ENCODE peak calls at places on chromosomes 2 and 18, in seven cellular contexts. Q is upper lobe of left lung, J is K562, I is transverse colon, T is heart left ventricle, F is prostate gland, W is HepG2. O is an unnamed sample.

GRCh38 chr2:178764097-178764496 is 43.1 kb downstream of the TTN start:
- DNase-seq in T (no peak), Q (no peak), F (no peak), I (no peak), J (no peak), W (no peak), O (no peak)

GRCh38 chr2:144519934-144520717 is at the start of gene ZEB2:
- DNase-seq in J (peak; percentile 79), W (peak; percentile 12), Q (peak; percentile 64), F (no peak), T (peak; percentile 61), I (peak; percentile 43), O (peak; percentile 49)

GRCh38 chr18:60675801-60676200 is 303.2 kb upstream of the MC4R start:
- DNase-seq in F (no peak), I (no peak), T (no peak), W (no peak), J (no peak), Q (no peak), O (no peak)

GRCh38 chr2:241475267-241475666 is 33.1 kb downstream of the STK25 start:
- DNase-seq in T (peak; percentile 4), W (no peak), F (no peak), J (no peak), Q (no peak), I (no peak), O (no peak)

GRCh38 chr2:187403568-187404260 is 44.3 kb downstream of the CALCRL start:
- DNase-seq in J (no peak), T (no peak), W (no peak), F (no peak), Q (no peak), I (no peak), O (no peak)

GRCh38 chr2:26970928-26971627 is 641 bp downstream of the MAPRE3 start:
- DNase-seq in T (no peak), I (no peak), J (peak; percentile 34), F (peak; percentile 18), Q (peak; percentile 27), W (no peak), O (no peak)

GRCh38 chr2:168526641-168527040 is 70.6 kb downstream of the CERS6 start:
- DNase-seq in T (peak; percentile 70), Q (no peak), I (no peak), F (peak; percentile 65), J (no peak), W (no peak), O (no peak)

GRCh38 chr18:67232406-67232805 is 284.1 kb downstream of the DSEL start:
- DNase-seq in I (no peak), T (no peak), F (no peak), Q (no peak), J (no peak), W (no peak), O (no peak)

GRCh38 chr2:238029853-238030252 is 30.9 kb upstream of the SCLY start:
- DNase-seq in F (no peak), J (no peak), T (no peak), I (no peak), W (peak; percentile 42), Q (no peak), O (no peak)

GRCh38 chr2:168722592-168722991 is 79.8 kb upstream of the NOSTRIN start:
- DNase-seq in J (no peak), Q (no peak), T (peak; percentile 52), W (no peak), I (no peak), F (no peak), O (no peak)

GRCh38 chr18:63141777-63142176 is 177.8 kb downstream of the BCL2 start:
- DNase-seq in J (no peak), Q (no peak), I (peak; percentile 46), T (no peak), W (no peak), F (no peak), O (no peak)

GRCh38 chr18:68568364-68568763 is 146.5 kb downstream of the TMX3 start:
- DNase-seq in F (no peak), I (no peak), W (no peak), Q (no peak), J (no peak), T (no peak), O (no peak)

GRCh38 chr18:48412339-48412929 is 3.3 kb upstream of the ZBTB7C start:
- DNase-seq in F (no peak), I (peak; percentile 19), W (peak; percentile 56), J (peak; percentile 27), Q (no peak), T (no peak), O (no peak)

GRCh38 chr2:96138146-96139145 is at the start of gene ASTL:
- DNase-seq in W (peak; percentile 56), F (no peak), T (no peak), Q (peak; percentile 50), J (peak; percentile 69), I (peak; percentile 87), O (no peak)

GRCh38 chr2:230134496-230135073 is 65.9 kb upstream of the SLC16A14 start:
- DNase-seq in J (no peak), F (no peak), T (no peak), I (no peak), Q (no peak), W (no peak), O (no peak)

GRCh38 chr2:230128943-230129342 is 60.2 kb upstream of the SLC16A14 start:
- DNase-seq in W (no peak), J (no peak), T (no peak), I (peak; percentile 19), Q (no peak), F (peak; percentile 38), O (no peak)

GRCh38 chr2:230131366-230131765 is 62.6 kb upstream of the SLC16A14 start:
- DNase-seq in F (no peak), J (no peak), T (no peak), W (no peak), I (no peak), Q (no peak), O (no peak)

GRCh38 chr2:230129343-230129742 is 60.6 kb upstream of the SLC16A14 start:
- DNase-seq in Q (no peak), F (no peak), W (peak; percentile 77), J (no peak), T (no peak), I (no peak), O (no peak)

DNA sequence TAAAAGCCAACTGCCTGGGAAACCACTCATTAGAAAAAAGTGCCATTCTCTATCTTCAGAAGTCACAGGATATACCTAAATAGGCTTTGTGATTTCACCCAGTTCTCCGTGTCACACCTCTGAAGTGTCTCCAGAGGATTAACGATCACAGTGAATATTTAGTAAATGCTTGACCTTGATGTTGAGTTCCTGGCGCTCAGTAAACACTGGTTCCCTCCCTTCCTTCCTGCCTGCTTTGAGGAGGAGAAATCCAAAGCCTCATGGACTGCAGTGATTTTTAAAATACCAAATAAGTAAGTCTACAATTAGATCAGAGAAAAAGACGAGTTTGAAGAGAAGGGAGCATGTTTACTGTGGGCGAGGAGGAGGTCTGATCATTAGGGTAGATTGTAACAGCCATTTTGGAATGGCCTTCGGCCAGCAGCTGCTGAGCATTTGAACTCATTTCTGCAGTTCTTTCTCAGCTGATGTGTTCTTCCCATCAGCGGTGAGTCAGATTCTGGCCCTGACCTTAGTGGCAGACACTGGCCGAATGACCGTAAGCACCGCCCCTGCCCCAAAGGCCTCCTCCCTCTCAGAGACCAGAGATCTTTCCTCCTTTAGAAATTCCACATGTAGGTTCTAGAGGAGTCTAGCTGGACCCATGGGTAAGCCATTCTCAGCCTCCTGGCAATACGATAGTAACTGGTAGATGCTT is 62.1 kb upstream of the SLC16A14 start:
- DNase-seq in I (peak; percentile 41), T (peak; percentile 74), Q (peak; percentile 51), J (peak; percentile 30), F (no peak), W (peak; percentile 59), O (no peak)
- H3K27ac ChIP-seq in I (peak overlapping the region; percentile 71), T (peak overlapping the region; percentile 85), Q (peak overlapping the region; percentile 74), J (no peak overlapping the region), F (no peak overlapping the region), W (no peak overlapping the region), O (peak overlapping the region; percentile 77)

GRCh38 chr2:143183804-143184463 is 54.7 kb downstream of the ARHGAP15 start:
- DNase-seq in W (no peak), Q (no peak), I (no peak), T (no peak), J (no peak), F (no peak), O (no peak)
- H3K36me3 ChIP-seq in W (no peaks in the 10 kb centered on the region), Q (no peaks in the 10 kb centered on the region), I (no peaks in the 10 kb centered on the region), T (no peaks in the 10 kb centered on the region), J (no peaks in the 10 kb centered on the region), F (no peaks in the 10 kb centered on the region), O (no peaks in the 10 kb centered on the region)

DNA sequence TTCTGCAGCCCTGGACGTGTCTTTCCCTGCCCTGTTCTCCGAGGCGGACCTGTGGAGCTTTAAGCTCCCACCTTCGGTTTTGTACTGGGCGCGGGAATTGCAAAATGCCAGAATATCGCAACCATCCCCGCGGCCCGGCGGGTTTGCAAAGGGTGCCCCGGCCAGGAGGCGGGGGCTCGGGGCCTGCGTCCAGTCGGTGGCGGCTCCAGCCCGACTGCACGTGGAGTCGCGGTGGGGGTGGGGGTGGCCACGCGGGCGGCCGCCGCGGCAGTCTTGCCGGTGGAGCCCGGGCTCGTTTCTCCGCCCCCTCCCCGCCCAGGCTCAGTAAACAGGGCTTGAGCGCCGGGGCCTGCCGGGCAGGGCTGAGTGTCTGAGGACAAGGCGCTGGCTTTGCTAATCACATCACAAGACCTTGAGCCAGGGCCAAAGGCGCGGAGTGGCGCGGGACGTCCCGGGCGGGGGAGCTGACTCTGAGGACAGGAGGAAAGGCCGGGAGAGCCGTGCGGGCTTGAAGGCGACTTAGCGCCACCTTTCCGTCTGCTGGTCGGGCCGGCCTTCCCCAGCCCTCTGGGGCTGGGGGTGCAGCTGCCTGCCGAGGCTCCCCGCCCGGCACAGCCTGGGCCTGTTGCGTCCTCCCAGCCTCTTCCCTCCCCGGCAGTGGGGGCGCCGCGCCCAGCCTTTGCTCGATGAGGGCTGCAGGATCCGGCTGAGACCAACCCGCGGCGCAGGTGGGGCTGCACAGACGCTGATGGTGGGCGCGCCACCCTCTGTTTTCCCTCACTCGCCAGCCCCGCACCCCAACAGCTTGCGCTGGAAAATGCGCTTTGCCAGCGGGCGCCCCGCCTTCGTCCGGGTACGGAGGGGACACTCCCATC is 786 bp upstream of the ZFP36L2 start:
- DNase-seq in W (peak; percentile 93), F (peak; percentile 97), I (peak; percentile 96), J (peak; percentile 89), T (peak; percentile 96), Q (peak; percentile 97), O (peak; percentile 94)
- TF ChIP-seq POLR2A in W (no peak), F (peak; percentile 54), I (peak; percentile 16), J (peak; percentile 68), T (no peak), Q (peak; percentile 60), O (peak; percentile 65)

GRCh38 chr2:98219152-98219551 is 127.1 kb upstream of the CNGA3 start:
- DNase-seq in I (no peak), W (no peak), T (no peak), Q (no peak), J (no peak), F (no peak), O (no peak)

GRCh38 chr2:98212291-98212690 is 125.3 kb downstream of the VWA3B start:
- DNase-seq in J (no peak), Q (no peak), F (no peak), W (no peak), I (no peak), T (no peak), O (no peak)

GRCh38 chr2:98212733-98213132 is 125.8 kb downstream of the VWA3B start:
- DNase-seq in I (no peak), Q (no peak), T (no peak), F (no peak), J (no peak), W (no peak), O (no peak)

DNA sequence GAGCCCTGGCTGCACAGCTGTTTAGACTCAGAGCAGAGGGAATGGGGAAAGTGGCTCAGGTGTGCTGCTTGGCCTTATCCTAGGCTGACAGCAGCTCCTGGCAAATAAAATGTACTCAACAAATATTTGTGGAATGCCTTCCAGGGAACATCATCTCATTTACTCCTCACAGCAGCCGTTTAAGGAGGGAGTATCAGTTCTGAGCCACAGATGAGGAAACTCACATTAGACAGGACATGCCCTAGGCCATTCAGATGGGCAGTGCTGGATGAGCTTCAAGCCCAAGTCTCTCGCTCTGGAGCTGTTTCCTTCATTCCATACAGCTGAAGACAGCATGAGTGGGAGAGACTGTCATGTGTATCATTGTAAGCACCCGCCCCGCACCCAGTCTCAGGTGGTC is 129.6 kb downstream of the VWA3B start:
- DNase-seq in I (no peak), J (no peak), Q (no peak), W (no peak), F (no peak), T (no peak), O (no peak)
- H3K27ac ChIP-seq in I (no peak overlapping the region), J (no peak overlapping the region), Q (no peak overlapping the region), W (no peak overlapping the region), F (no peak overlapping the region), T (no peak overlapping the region), O (no peak overlapping the region)